ENCODE peak calls at places on chromosomes 7 and 10, in eight cellular contexts. C is RWPE1; W is CD8-positive, alpha-beta T cell; A is colonic mucosa; O is uterus; E is astrocyte; J is left lung; S is coronary artery. F is an unnamed sample.
A peak's percentile ranks its signal among the peaks of the same experiment; 100 is the strongest.

GRCh38 chr10:17113889-17114288 is 15.7 kb downstream of the CUBN start:
- DNase-seq in C (no peak), W (no peak), A (no peak), O (peak; percentile 49), E (peak; percentile 30), J (peak; percentile 40), S (no peak), F (no peak)

GRCh38 chr10:4141471-4141870 is 356.5 kb upstream of the KLF6 start:
- DNase-seq in C (no peak), W (no peak), A (no peak), O (no peak), E (peak; percentile 26), J (no peak), S (no peak), F (no peak)

GRCh38 chr10:130427216-130427722 is 291.1 kb downstream of the GLRX3 start:
- DNase-seq in C (no peak), W (no peak), A (no peak), O (no peak), E (no peak), J (no peak), S (peak; percentile 57), F (no peak)

GRCh38 chr7:129008645-129009414 is 46.1 kb downstream of the TNPO3 start:
- DNase-seq in C (no peak), W (no peak), A (no peak), O (no peak), E (no peak), J (no peak), S (no peak), F (no peak)

GRCh38 chr10:43205681-43206390 is 61.0 kb downstream of the RASGEF1A start:
- DNase-seq in C (no peak), W (no peak), A (no peak), O (peak; percentile 7), E (no peak), J (peak; percentile 28), S (peak; percentile 70), F (peak; percentile 37)

GRCh38 chr10:112250555-112250954 is 32.6 kb upstream of the TECTB start:
- DNase-seq in C (peak; percentile 50), W (no peak), A (no peak), O (no peak), E (peak; percentile 52), J (no peak), S (no peak), F (no peak)

GRCh38 chr7:70384891-70385290 is 747.1 kb upstream of the GALNT17 start:
- DNase-seq in C (peak; percentile 19), W (no peak), A (no peak), O (no peak), E (peak; percentile 94), J (no peak), S (no peak), F (no peak)

GRCh38 chr10:78321500-78321899 is 287.8 kb downstream of the RPS24 start:
- DNase-seq in C (no peak), W (no peak), A (no peak), O (no peak), E (no peak), J (no peak), S (peak; percentile 38), F (no peak)

GRCh38 chr10:60043561-60043960 is 137.2 kb upstream of the CCDC6 start:
- DNase-seq in C (no peak), W (no peak), A (peak; percentile 67), O (no peak), E (no peak), J (no peak), S (no peak), F (no peak)

GRCh38 chr7:155256761-155257481 is 40.8 kb upstream of the INSIG1 start:
- DNase-seq in C (no peak), W (no peak), A (no peak), O (no peak), E (no peak), J (no peak), S (no peak), F (no peak)

GRCh38 chr10:79320785-79321493 is 26.3 kb upstream of the PPIF start:
- DNase-seq in C (peak; percentile 98), W (no peak), A (no peak), O (no peak), E (peak; percentile 77), J (no peak), S (no peak), F (peak; percentile 39)

GRCh38 chr7:128742206-128742605 is 3.0 kb downstream of the CALU start:
- DNase-seq in C (peak; percentile 51), W (no peak), A (no peak), O (no peak), E (peak; percentile 60), J (no peak), S (no peak), F (no peak)

GRCh38 chr7:117459735-117460134 is 20.1 kb upstream of the CFTR start:
- DNase-seq in C (no peak), W (no peak), A (no peak), O (no peak), E (no peak), J (no peak), S (no peak), F (no peak)

GRCh38 chr10:98314577-98315284 is 46.7 kb upstream of the LOXL4 start:
- DNase-seq in C (no peak), W (no peak), A (peak; percentile 25), O (no peak), E (no peak), J (peak; percentile 54), S (peak; percentile 78), F (no peak)

GRCh38 chr7:139358541-139359365 is 941 bp upstream of the LUC7L2 start:
- DNase-seq in C (peak; percentile 13), W (peak; percentile 32), A (no peak), O (no peak), E (no peak), J (no peak), S (no peak), F (peak; percentile 43)

GRCh38 chr7:103752995-103753394 is 236.5 kb downstream of the RELN start:
- DNase-seq in C (peak; percentile 15), W (no peak), A (no peak), O (no peak), E (no peak), J (no peak), S (no peak), F (no peak)
- TF ChIP-seq CTCF in C (no peak), W (no peak), A (no peak), O (no peak), E (no peak), J (no peak), S (no peak), F (no peak)

DNA sequence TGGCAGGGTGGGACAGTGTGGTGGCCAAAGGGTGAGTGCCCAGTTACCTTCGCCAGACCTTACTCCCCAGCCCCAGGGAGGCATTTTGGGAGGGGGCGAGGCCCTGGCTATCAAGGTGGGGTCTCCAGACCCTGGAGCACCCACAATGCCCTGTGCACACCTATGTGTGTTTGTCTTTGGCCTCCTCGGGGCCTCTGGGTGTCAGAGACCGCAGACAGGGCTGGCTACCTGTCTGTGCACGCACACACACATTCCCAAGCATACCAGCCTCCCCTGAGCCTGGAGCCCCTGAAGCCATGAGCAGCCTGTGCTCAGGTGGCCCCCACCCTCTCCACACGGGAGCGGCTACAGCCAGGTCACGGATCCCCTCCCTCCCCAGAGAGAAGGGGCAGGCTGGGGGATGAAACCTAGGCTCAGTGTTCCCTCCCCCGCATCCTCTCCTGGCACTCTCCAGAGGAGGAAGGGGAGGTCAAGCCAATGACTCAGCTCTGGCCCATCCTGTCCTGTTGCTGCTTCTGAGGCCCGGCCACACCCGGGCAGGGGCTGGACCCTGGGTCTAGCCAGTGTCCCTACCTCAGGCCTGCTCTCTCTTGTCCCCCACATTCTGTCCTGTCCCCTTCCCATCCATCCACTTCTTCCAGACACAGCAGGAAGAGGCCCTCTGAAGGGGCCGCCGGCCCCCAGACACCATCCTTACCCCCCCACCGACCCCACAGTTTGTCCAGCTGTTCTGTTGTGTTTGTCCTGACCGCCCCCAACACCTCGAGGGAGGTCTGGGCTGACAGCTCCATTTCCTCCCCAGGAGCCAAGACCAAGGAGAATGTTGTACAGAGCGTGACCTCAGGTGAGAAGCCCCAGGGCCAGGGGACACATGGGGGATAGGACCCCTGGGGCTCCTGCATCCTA is 685 bp downstream of the SNCG start:
- DNase-seq in C (peak; percentile 94), W (no peak), A (peak; percentile 34), O (peak; percentile 84), E (peak; percentile 61), J (no peak), S (peak; percentile 83), F (no peak)
- H3K27ac ChIP-seq in C (peak overlapping the region; percentile 83), W (no peak overlapping the region), A (no peak overlapping the region), O (peak overlapping the region; percentile 76), E (no peak overlapping the region), J (peak overlapping the region; percentile 64), S (peak overlapping the region; percentile 93), F (peak overlapping the region; percentile 81)

DNA sequence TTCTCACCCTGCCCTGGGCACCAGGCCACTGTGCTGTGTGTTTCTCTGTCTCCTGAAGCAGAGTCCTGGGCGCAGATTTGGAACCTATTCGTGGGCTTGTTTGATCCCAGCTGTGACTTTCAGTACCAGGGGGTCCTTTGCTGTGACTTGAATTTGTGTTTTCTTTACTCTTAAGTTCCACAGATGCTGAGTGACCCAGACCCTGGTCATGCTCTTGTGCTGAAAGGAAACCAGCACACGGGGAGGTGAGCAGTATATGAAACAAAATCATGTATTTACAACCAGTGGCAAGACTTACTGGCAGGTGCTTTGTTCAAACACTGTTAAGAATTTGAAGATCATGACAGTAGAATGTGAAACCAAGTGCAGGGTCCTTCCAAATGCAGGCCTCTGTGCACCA is 89.2 kb upstream of the PRSS58 start:
- DNase-seq in C (no peak), W (no peak), A (no peak), O (no peak), E (no peak), J (no peak), S (no peak), F (no peak)
- TF ChIP-seq CTCF in C (no peak), W (no peak), A (no peak), O (no peak), E (no peak), J (no peak), S (no peak), F (no peak)

GRCh38 chr10:88125766-88126165 is 262.3 kb downstream of the PTEN start:
- DNase-seq in C (no peak), W (no peak), A (no peak), O (no peak), E (no peak), J (no peak), S (no peak), F (no peak)

GRCh38 chr10:88127266-88127665 is 263.8 kb downstream of the PTEN start:
- DNase-seq in C (no peak), W (no peak), A (no peak), O (no peak), E (no peak), J (no peak), S (no peak), F (no peak)

GRCh38 chr10:88129013-88129412 is 265.6 kb downstream of the PTEN start:
- DNase-seq in C (no peak), W (no peak), A (no peak), O (no peak), E (no peak), J (no peak), S (no peak), F (no peak)

GRCh38 chr10:88126699-88127098 is 263.3 kb downstream of the PTEN start:
- DNase-seq in C (no peak), W (no peak), A (no peak), O (no peak), E (no peak), J (no peak), S (no peak), F (no peak)

DNA sequence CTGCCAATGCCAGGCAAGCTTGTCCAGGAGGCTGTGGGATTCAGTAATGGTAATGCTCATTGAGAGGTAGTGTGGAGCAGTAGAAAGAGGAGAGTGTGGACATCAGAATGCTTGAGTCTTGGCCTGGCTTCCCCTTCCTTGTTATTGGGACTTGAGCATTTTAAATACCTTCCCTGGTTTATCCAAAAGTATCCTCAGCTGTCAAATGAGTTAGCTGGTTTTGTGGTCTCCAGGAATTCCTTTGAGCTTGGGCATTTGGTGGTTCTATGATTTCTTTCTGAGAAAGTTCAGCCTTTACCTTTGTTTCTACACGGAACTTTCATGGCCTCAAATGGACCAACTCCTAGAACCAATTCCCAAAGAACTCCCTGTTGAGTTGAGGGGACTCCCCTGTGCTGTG is 264.3 kb downstream of the PTEN start:
- DNase-seq in C (no peak), W (no peak), A (no peak), O (no peak), E (no peak), J (no peak), S (no peak), F (no peak)
- H3K27ac ChIP-seq in C (no peak overlapping the region), W (no peak overlapping the region), A (no peak overlapping the region), O (no peak overlapping the region), E (no peak overlapping the region), J (no peak overlapping the region), S (no peak overlapping the region), F (no peak overlapping the region)

F was measured in lower lobe of right lung.